ENCODE peak calls at places on chromosomes 7 and 10, in ten cellular contexts. H is ACHN, I is aorta, R is 8988T, V is AG04449, K is H1, F is GM23248, P is T1000, M is amygdala, L is prostate gland. A is an unnamed sample.

GRCh38 chr7:151518105-151518780 is 1.5 kb downstream of the RHEB start:
- DNase-seq in H (peak), I (peak), R (peak), V (no peak), K (no peak), F (peak), P (peak), M (peak), L (peak), A (peak)

GRCh38 chr10:14415676-14416307 is 85.1 kb upstream of the FRMD4A start:
- DNase-seq in H (no peak), I (no peak), R (no peak), V (no peak), K (no peak), F (no peak), P (no peak), M (no peak), L (no peak), A (no peak)

GRCh38 chr7:29859491-29860180 is 53.3 kb downstream of the WIPF3 start:
- DNase-seq in H (no peak), I (peak), R (no peak), V (no peak), K (no peak), F (peak), P (no peak), M (peak), L (no peak), A (no peak)

GRCh38 chr7:16423761-16424160 is 2.4 kb upstream of the CRPPA start:
- DNase-seq in H (no peak), I (no peak), R (no peak), V (no peak), K (no peak), F (no peak), P (no peak), M (no peak), L (no peak), A (no peak)

GRCh38 chr10:48439581-48440041 is 133.1 kb downstream of the MAPK8 start:
- DNase-seq in H (no peak), I (no peak), R (no peak), V (no peak), K (no peak), F (peak), P (no peak), M (no peak), L (no peak), A (no peak)

GRCh38 chr7:54622696-54623309 is 80.6 kb downstream of the VSTM2A start:
- DNase-seq in H (no peak), I (no peak), R (no peak), V (no peak), K (no peak), F (no peak), P (no peak), M (no peak), L (no peak), A (no peak)

GRCh38 chr7:128446306-128446705 is 9.4 kb upstream of the HILPDA start:
- DNase-seq in H (no peak), I (no peak), R (no peak), V (no peak), K (no peak), F (no peak), P (no peak), M (peak), L (no peak), A (peak)

GRCh38 chr10:123945506-123945905 is 53.9 kb upstream of the CPXM2 start:
- DNase-seq in H (peak), I (no peak), R (no peak), V (no peak), K (no peak), F (peak), P (no peak), M (peak), L (peak), A (no peak)

GRCh38 chr7:118059209-118059608 is 124.8 kb upstream of the LSM8 start:
- DNase-seq in H (no peak), I (no peak), R (no peak), V (no peak), K (no peak), F (peak), P (no peak), M (no peak), L (no peak), A (no peak)

GRCh38 chr10:99870051-99870730 is 87.8 kb downstream of the ABCC2 start:
- DNase-seq in H (no peak), I (no peak), R (no peak), V (no peak), K (no peak), F (peak), P (no peak), M (no peak), L (no peak), A (no peak)

GRCh38 chr7:53596230-53596629 is 560.8 kb downstream of the POM121L12 start:
- DNase-seq in H (peak), I (no peak), R (no peak), V (no peak), K (no peak), F (no peak), P (no peak), M (no peak), L (no peak), A (no peak)

GRCh38 chr10:50987934-50988333 is 86.4 kb upstream of the PRKG1 start:
- DNase-seq in H (no peak), I (no peak), R (no peak), V (no peak), K (no peak), F (no peak), P (no peak), M (no peak), L (no peak), A (no peak)

GRCh38 chr10:96577037-96577436 is 9.8 kb downstream of the TM9SF3 start:
- DNase-seq in H (no peak), I (no peak), R (no peak), V (no peak), K (no peak), F (no peak), P (no peak), M (no peak), L (peak), A (no peak)

GRCh38 chr10:129467346-129468119 is 492 bp downstream of the MGMT start:
- DNase-seq in H (peak), I (no peak), R (no peak), V (no peak), K (no peak), F (peak), P (no peak), M (peak), L (no peak), A (peak)

GRCh38 chr7:23713285-23714235 is 3.5 kb downstream of the STK31 start:
- DNase-seq in H (peak), I (no peak), R (no peak), V (peak), K (no peak), F (peak), P (no peak), M (no peak), L (no peak), A (no peak)

GRCh38 chr7:135253851-135254815 is 20.5 kb downstream of the STRA8 start:
- DNase-seq in H (peak), I (peak), R (peak), V (peak), K (no peak), F (peak), P (peak), M (peak), L (peak), A (peak)

GRCh38 chr7:1679966-1680730 is 10.1 kb downstream of the ELFN1 start:
- DNase-seq in H (no peak), I (peak), R (no peak), V (no peak), K (no peak), F (no peak), P (no peak), M (no peak), L (no peak), A (peak)

GRCh38 chr10:14330390-14331071 is at the start of gene FRMD4A:
- DNase-seq in H (no peak), I (no peak), R (no peak), V (no peak), K (no peak), F (no peak), P (no peak), M (peak), L (no peak), A (no peak)

GRCh38 chr7:18425873-18426520 is 69.6 kb upstream of the HDAC9 start:
- DNase-seq in H (no peak), I (no peak), R (no peak), V (no peak), K (no peak), F (no peak), P (no peak), M (no peak), L (no peak), A (no peak)

GRCh38 chr10:107054469-107055156 is 109.9 kb downstream of the SORCS1 start:
- DNase-seq in H (no peak), I (no peak), R (no peak), V (no peak), K (no peak), F (no peak), P (no peak), M (no peak), L (no peak), A (no peak)

GRCh38 chr10:95242581-95243317 is 48.1 kb downstream of the PDLIM1 start:
- DNase-seq in H (peak), I (no peak), R (peak), V (no peak), K (peak), F (peak), P (peak), M (peak), L (no peak), A (no peak)

GRCh38 chr7:87369216-87369615 is 23.8 kb downstream of the CROT start:
- DNase-seq in H (no peak), I (no peak), R (no peak), V (no peak), K (no peak), F (no peak), P (no peak), M (no peak), L (no peak), A (no peak)

GRCh38 chr10:94042001-94042813 is 48.5 kb downstream of the PLCE1 start:
- DNase-seq in H (peak), I (no peak), R (no peak), V (no peak), K (no peak), F (peak), P (no peak), M (no peak), L (no peak), A (no peak)

GRCh38 chr7:29282819-29283414 is 88.3 kb downstream of the CHN2 start:
- DNase-seq in H (no peak), I (no peak), R (no peak), V (no peak), K (no peak), F (no peak), P (no peak), M (no peak), L (no peak), A (no peak)

GRCh38 chr10:60542691-60543090 is 153.0 kb upstream of the ANK3 start:
- DNase-seq in H (no peak), I (no peak), R (no peak), V (no peak), K (no peak), F (no peak), P (no peak), M (no peak), L (no peak), A (no peak)